ENCODE peak calls at places on chromosomes 1 and 21, in ten cellular contexts. Q, E, K, P, M, D, B, O, Z and U are unnamed samples.
A peak's percentile ranks its signal among the peaks of the same experiment; 100 is the strongest.

GRCh38 chr1:68269637-68270430 is 37.5 kb upstream of the WLS start:
- DNase-seq in Q (no peak), M (no peak), K (no peak), D (no peak), E (peak; percentile 30), B (peak; percentile 50), O (peak; percentile 72), Z (no peak), P (no peak), U (no peak)

GRCh38 chr1:160795951-160796383 is at the start of gene LY9:
- DNase-seq in B (no peak), E (no peak), O (no peak), D (no peak), M (peak; percentile 77), Z (no peak), Q (peak; percentile 51), P (peak; percentile 91), K (no peak), U (no peak)

GRCh38 chr1:244545511-244545910 is 84.4 kb downstream of the CATSPERE start:
- DNase-seq in B (no peak), D (no peak), E (no peak), Z (no peak), M (no peak), K (no peak), O (no peak), Q (no peak), P (no peak), U (no peak)

GRCh38 chr1:66315675-66316074 is 218.3 kb upstream of the SGIP1 start:
- DNase-seq in E (no peak), K (no peak), O (no peak), B (peak; percentile 13), M (no peak), P (no peak), D (no peak), Z (no peak), Q (no peak), U (no peak)

GRCh38 chr21:16840549-16840948 is 672.3 kb upstream of the CXADR start:
- DNase-seq in K (no peak), Z (no peak), P (no peak), O (no peak), E (no peak), B (no peak), Q (no peak), D (no peak), M (no peak), U (no peak)

GRCh38 chr1:18350783-18351182 is 129.9 kb upstream of the KLHDC7A start:
- DNase-seq in E (no peak), K (no peak), Z (no peak), O (no peak), M (no peak), Q (no peak), B (no peak), P (no peak), D (no peak), U (no peak)

GRCh38 chr1:66446261-66447001 is 87.5 kb upstream of the SGIP1 start:
- DNase-seq in D (no peak), Z (no peak), O (peak; percentile 55), K (no peak), P (peak; percentile 72), M (peak; percentile 68), B (peak; percentile 46), E (peak; percentile 72), Q (no peak), U (peak; percentile 55)

GRCh38 chr1:8752921-8753713 is 64.3 kb downstream of the RERE start:
- DNase-seq in Z (no peak), Q (no peak), K (no peak), P (no peak), M (no peak), D (no peak), B (no peak), E (no peak), O (no peak), U (no peak)

GRCh38 chr1:100628631-100629081 is 90.7 kb downstream of the GPR88 start:
- DNase-seq in K (no peak), P (no peak), D (no peak), B (peak; percentile 54), Q (no peak), E (no peak), M (no peak), Z (no peak), O (no peak), U (no peak)

GRCh38 chr1:16391408-16391807 is 24.4 kb downstream of the SZRD1 start:
- DNase-seq in K (no peak), D (no peak), Z (no peak), B (no peak), P (no peak), Q (no peak), M (no peak), E (no peak), O (no peak), U (no peak)

GRCh38 chr1:198903203-198903602 is 264.4 kb downstream of the PTPRC start:
- DNase-seq in E (peak; percentile 44), Q (no peak), M (no peak), O (peak; percentile 60), K (no peak), P (no peak), B (no peak), Z (no peak), D (peak; percentile 26), U (no peak)

GRCh38 chr21:44390886-44391285 is 37.5 kb downstream of the TRPM2 start:
- DNase-seq in Q (no peak), B (no peak), M (no peak), O (no peak), D (no peak), P (no peak), K (no peak), E (no peak), Z (peak; percentile 16), U (no peak)

GRCh38 chr1:43536864-43537358 is 6.2 kb downstream of the PTPRF start:
- DNase-seq in Q (no peak), Z (no peak), D (no peak), B (no peak), K (no peak), E (no peak), P (no peak), O (no peak), M (no peak), U (no peak)

GRCh38 chr1:17251699-17252376 is 2.9 kb downstream of the PADI3 start:
- DNase-seq in O (no peak), D (no peak), B (peak; percentile 84), K (no peak), Z (no peak), M (no peak), P (no peak), E (no peak), Q (no peak), U (no peak)

GRCh38 chr1:204706838-204707509 is 21.4 kb upstream of the LRRN2 start:
- DNase-seq in Q (no peak), E (peak; percentile 70), P (no peak), D (peak; percentile 31), Z (no peak), M (no peak), O (peak; percentile 90), B (no peak), K (no peak), U (no peak)

GRCh38 chr1:69976896-69977295 is 228.5 kb downstream of the LRRC40 start:
- DNase-seq in P (no peak), D (no peak), K (no peak), Q (no peak), M (no peak), Z (no peak), B (peak; percentile 68), O (no peak), E (no peak), U (no peak)

GRCh38 chr1:155001438-155001687 is 1.2 kb upstream of the ZBTB7B start:
- DNase-seq in P (no peak), K (no peak), E (no peak), D (no peak), O (no peak), Q (no peak), B (no peak), M (no peak), Z (no peak), U (no peak)

GRCh38 chr1:87513270-87513669 is 184.6 kb downstream of the LMO4 start:
- DNase-seq in E (peak; percentile 74), K (no peak), P (no peak), D (no peak), Q (no peak), B (peak; percentile 10), O (no peak), Z (no peak), M (no peak), U (no peak)

GRCh38 chr1:227950735-227951224 is 3.0 kb upstream of the WNT9A start:
- DNase-seq in O (no peak), K (no peak), Q (no peak), B (no peak), M (no peak), D (no peak), E (no peak), P (no peak), Z (peak; percentile 26), U (no peak)

GRCh38 chr1:91537281-91538069 is 36.8 kb downstream of the CDC7 start:
- DNase-seq in E (no peak), D (no peak), M (no peak), Z (no peak), O (no peak), P (no peak), Q (no peak), B (no peak), K (no peak), U (no peak)